ENCODE peak calls at places on chromosomes 2 and 18, in ten cellular contexts. Z, B, L, F, A, X, M, D, H and Y are unnamed samples.

GRCh38 chr18:67211646-67212045 is 304.9 kb downstream of the DSEL start:
- DNase-seq in Z (no peak), X (no peak), F (no peak), A (no peak), B (no peak), M (no peak), L (no peak), H (peak; percentile 11), D (no peak), Y (no peak)

GRCh38 chr2:96649342-96649741 is 6.8 kb downstream of the FER1L5 start:
- DNase-seq in A (no peak), D (no peak), H (no peak), M (no peak), F (no peak), L (no peak), B (no peak), Z (no peak), X (no peak), Y (no peak)

GRCh38 chr18:28127763-28128737 is 48.9 kb downstream of the CDH2 start:
- DNase-seq in F (no peak), D (no peak), B (no peak), X (peak; percentile 65), Z (no peak), A (no peak), H (no peak), M (no peak), L (no peak), Y (no peak)

GRCh38 chr2:69221960-69222751 is 164.9 kb downstream of the GFPT1 start:
- DNase-seq in M (no peak), B (no peak), X (peak; percentile 67), A (no peak), Z (no peak), H (no peak), F (no peak), D (no peak), L (no peak), Y (no peak)

GRCh38 chr2:171154348-171154747 is 6.3 kb downstream of the TLK1 start:
- DNase-seq in A (no peak), X (no peak), H (no peak), M (no peak), F (no peak), B (no peak), D (no peak), Z (no peak), L (no peak), Y (no peak)

GRCh38 chr2:154527962-154528361 is 170.5 kb upstream of the KCNJ3 start:
- DNase-seq in M (no peak), D (peak; percentile 13), F (no peak), Z (no peak), L (no peak), A (no peak), X (no peak), B (no peak), H (no peak), Y (no peak)

GRCh38 chr2:23513245-23513880 is 128.4 kb downstream of the KLHL29 start:
- DNase-seq in H (no peak), B (no peak), D (peak; percentile 11), A (no peak), L (no peak), F (no peak), M (no peak), X (no peak), Z (no peak), Y (no peak)

GRCh38 chr18:2853926-2854664 is 7.3 kb downstream of the EMILIN2 start:
- DNase-seq in X (no peak), M (no peak), B (no peak), L (no peak), F (no peak), Z (no peak), A (no peak), H (no peak), D (no peak), Y (no peak)

GRCh38 chr2:163667064-163667887 is 68.5 kb downstream of the FIGN start:
- DNase-seq in D (no peak), A (no peak), Z (peak; percentile 72), B (no peak), M (no peak), X (peak; percentile 97), F (no peak), L (no peak), H (peak; percentile 91), Y (no peak)

GRCh38 chr2:241507430-241508239 is 749 bp downstream of the STK25 start:
- DNase-seq in Z (no peak), X (peak; percentile 47), B (no peak), F (peak; percentile 49), D (peak; percentile 80), L (peak; percentile 83), H (no peak), M (no peak), A (peak; percentile 56), Y (no peak)

GRCh38 chr2:112542974-112543760 is 902 bp downstream of the POLR1B start:
- DNase-seq in X (peak; percentile 4), L (peak; percentile 18), H (no peak), D (no peak), F (no peak), Z (no peak), M (no peak), B (no peak), A (peak; percentile 19), Y (no peak)

GRCh38 chr2:71891719-71892118 is 255.9 kb downstream of the CYP26B1 start:
- DNase-seq in Z (no peak), M (no peak), D (no peak), F (no peak), L (no peak), B (no peak), H (no peak), X (no peak), A (no peak), Y (no peak)

GRCh38 chr2:239735131-239735828 is 289.9 kb downstream of the NDUFA10 start:
- DNase-seq in L (no peak), B (no peak), Z (no peak), X (no peak), F (peak; percentile 52), H (no peak), D (peak; percentile 30), A (no peak), M (no peak), Y (no peak)

GRCh38 chr2:15159751-15160177 is 401.4 kb downstream of the NBAS start:
- DNase-seq in B (no peak), X (peak; percentile 56), A (peak; percentile 26), D (no peak), L (peak; percentile 20), Z (no peak), F (peak; percentile 28), M (no peak), H (no peak), Y (peak; percentile 48)

GRCh38 chr18:3015851-3016250 is 2.9 kb upstream of the LPIN2 start:
- DNase-seq in A (no peak), D (no peak), F (no peak), Z (no peak), L (no peak), B (no peak), X (no peak), M (no peak), H (no peak), Y (no peak)

GRCh38 chr18:47249602-47250001 is 1.9 kb downstream of the SKOR2 start:
- DNase-seq in F (no peak), X (no peak), L (no peak), B (no peak), Z (no peak), D (no peak), H (no peak), A (no peak), M (no peak), Y (no peak)

GRCh38 chr2:196171946-196172345 is 568 bp upstream of the STK17B start:
- DNase-seq in A (no peak), H (no peak), D (no peak), F (no peak), Z (no peak), B (no peak), X (no peak), L (no peak), M (no peak), Y (no peak)

GRCh38 chr2:9974344-9974743 is 22.9 kb downstream of the GRHL1 start:
- DNase-seq in X (no peak), L (no peak), F (no peak), Z (no peak), B (no peak), M (no peak), H (no peak), A (no peak), D (no peak), Y (no peak)

GRCh38 chr2:140998577-140998976 is 1132.2 kb downstream of the LRP1B start:
- DNase-seq in D (no peak), X (no peak), B (no peak), Z (no peak), H (no peak), L (no peak), A (no peak), M (no peak), F (no peak), Y (no peak)

GRCh38 chr2:8452296-8452695 is 229.6 kb upstream of the ID2 start:
- DNase-seq in M (no peak), L (no peak), A (no peak), B (no peak), X (no peak), F (no peak), D (no peak), Z (no peak), H (no peak), Y (no peak)

GRCh38 chr18:21262244-21262643 is 20.2 kb downstream of the GREB1L start:
- DNase-seq in H (no peak), X (no peak), D (no peak), M (no peak), F (no peak), L (no peak), Z (no peak), B (no peak), A (no peak), Y (no peak)

GRCh38 chr2:7356909-7357584 is 439.8 kb downstream of the RNF144A start:
- DNase-seq in X (no peak), Z (no peak), F (no peak), A (no peak), H (no peak), D (no peak), B (no peak), L (peak; percentile 78), M (no peak), Y (no peak)

GRCh38 chr2:101120124-101120996 is 30.8 kb downstream of the TBC1D8 start:
- DNase-seq in B (no peak), D (peak; percentile 75), M (peak; percentile 97), F (no peak), X (peak; percentile 81), H (peak; percentile 41), Z (peak; percentile 51), L (peak; percentile 72), A (no peak), Y (peak; percentile 33)

GRCh38 chr2:17309186-17309585 is 209.1 kb downstream of the RAD51AP2 start:
- DNase-seq in H (no peak), L (no peak), Z (no peak), D (no peak), M (no peak), B (no peak), X (no peak), F (no peak), A (no peak), Y (peak; percentile 9)

GRCh38 chr2:190069936-190070696 is 7.6 kb upstream of the MSTN start:
- DNase-seq in A (peak; percentile 25), Z (peak; percentile 43), B (no peak), L (peak; percentile 45), F (peak; percentile 23), D (no peak), X (peak; percentile 62), H (peak; percentile 37), M (no peak), Y (peak; percentile 47)

GRCh38 chr18:58674863-58675472 is 3.7 kb downstream of the MALT1 start:
- DNase-seq in A (no peak), D (no peak), M (no peak), B (no peak), F (no peak), L (no peak), Z (no peak), H (no peak), X (peak; percentile 44), Y (no peak)

GRCh38 chr2:188628989-188629889 is 337.6 kb downstream of the GULP1 start:
- DNase-seq in A (no peak), Z (peak; percentile 80), B (no peak), M (no peak), F (no peak), L (no peak), D (no peak), H (peak; percentile 90), X (peak; percentile 56), Y (peak; percentile 81)

GRCh38 chr2:224085246-224085645 is 46.2 kb upstream of the SERPINE2 start:
- DNase-seq in D (no peak), H (no peak), M (no peak), B (no peak), A (no peak), L (no peak), Z (peak; percentile 42), X (peak; percentile 85), F (no peak), Y (peak; percentile 52)